ENCODE peak calls at places on chromosomes 16 and 17, in six cellular contexts. F is AG10803, U is GOT3, C is NCI-H1436, W is cardiac fibroblast, P is non-pigmented ciliary epithelial cell. I is an unnamed sample.

GRCh38 chr17:80826955-80827645 is 164.5 kb upstream of the CHMP6 start:
- DNase-seq in C (no peak), P (peak), W (peak), U (peak), F (peak), I (peak)

GRCh38 chr17:48101012-48101720 is at the start of gene CBX1:
- DNase-seq in U (peak), C (peak), P (peak), W (peak), F (peak), I (peak)

GRCh38 chr16:66274335-66275110 is 92.0 kb upstream of the CDH5 start:
- DNase-seq in W (peak), C (peak), U (no peak), F (peak), P (no peak), I (peak)

GRCh38 chr17:40862985-40863733 is 3.9 kb downstream of the KRT12 start:
- DNase-seq in U (no peak), W (peak), F (no peak), C (no peak), P (no peak), I (peak)

GRCh38 chr17:77963441-77963840 is 4.9 kb downstream of the TNRC6C start:
- DNase-seq in C (no peak), F (peak), W (peak), U (no peak), P (peak), I (peak)

GRCh38 chr17:80504671-80505413 is 28.4 kb upstream of the NPTX1 start:
- DNase-seq in P (peak), W (peak), U (no peak), F (peak), C (no peak), I (peak)

GRCh38 chr16:73956592-73957495 is 339.8 kb upstream of the PSMD7 start:
- DNase-seq in F (peak), C (peak), U (no peak), W (peak), P (peak), I (peak)

GRCh38 chr16:278863-279366 is 1.5 kb upstream of the ARHGDIG start:
- DNase-seq in C (peak), W (peak), P (peak), U (no peak), F (no peak), I (peak)

GRCh38 chr17:40348562-40349476 is 15.7 kb downstream of the GJD3 start:
- DNase-seq in F (no peak), U (no peak), W (no peak), P (no peak), C (peak), I (no peak)

GRCh38 chr17:7560172-7561027 is 1.3 kb upstream of the SENP3 start:
- DNase-seq in U (no peak), W (peak), C (no peak), P (no peak), F (peak), I (peak)

GRCh38 chr17:44745301-44745700 is 13.5 kb upstream of the ADAM11 start:
- DNase-seq in C (no peak), U (no peak), W (no peak), P (no peak), F (no peak), I (no peak)

GRCh38 chr16:2486645-2487516 is 12.0 kb downstream of the TBC1D24 start:
- DNase-seq in F (no peak), W (no peak), U (no peak), P (no peak), C (peak), I (no peak)

GRCh38 chr16:78058165-78058564 is 35.8 kb downstream of the CLEC3A start:
- DNase-seq in C (no peak), W (no peak), F (no peak), U (no peak), P (no peak), I (no peak)

GRCh38 chr17:18056214-18056613 is 17.0 kb downstream of the GID4 start:
- DNase-seq in P (no peak), W (no peak), U (no peak), F (no peak), C (no peak), I (no peak)

GRCh38 chr17:57295526-57296023 is 39.3 kb downstream of the MSI2 start:
- DNase-seq in F (no peak), U (no peak), C (no peak), W (no peak), P (no peak), I (peak)

GRCh38 chr17:17344507-17345293 is 41.5 kb downstream of the NT5M start:
- DNase-seq in W (no peak), U (no peak), P (no peak), F (no peak), C (no peak), I (no peak)

GRCh38 chr17:13962716-13963115 is 106.6 kb upstream of the COX10 start:
- DNase-seq in F (no peak), P (no peak), C (no peak), W (no peak), U (no peak), I (no peak)

GRCh38 chr17:33038740-33039139 is 47.1 kb downstream of the SPACA3 start:
- DNase-seq in F (peak), C (peak), U (no peak), P (no peak), W (peak), I (peak)

GRCh38 chr17:64781394-64781793 is 119.3 kb upstream of the SMURF2 start:
- DNase-seq in C (no peak), U (no peak), W (peak), P (no peak), F (no peak), I (no peak)

GRCh38 chr17:43388198-43389021 is 10.4 kb upstream of the ARL4D start:
- DNase-seq in P (no peak), W (peak), F (peak), U (peak), C (peak), I (peak)

GRCh38 chr16:4828567-4829320 is 18.3 kb downstream of the GLYR1 start:
- DNase-seq in P (no peak), U (no peak), F (no peak), C (no peak), W (no peak), I (no peak)